ENCODE peak calls at places on chromosomes 6 and 20, in ten cellular contexts. S, G, A, K, U, Y, V, W, X and P are unnamed samples.

GRCh38 chr20:46179811-46180326 is 61.8 kb downstream of the CD40 start:
- DNase-seq in Y (no peak), X (no peak), V (no peak), A (no peak), W (no peak), G (no peak), K (no peak), S (no peak), U (no peak), P (no peak)

GRCh38 chr20:36306557-36307411 is 645 bp downstream of the DLGAP4 start:
- DNase-seq in U (no peak), X (no peak), A (no peak), G (no peak), S (no peak), W (no peak), V (no peak), K (no peak), Y (no peak), P (no peak)

GRCh38 chr6:24486065-24486464 is 3.3 kb downstream of the GPLD1 start:
- DNase-seq in Y (no peak), X (no peak), G (no peak), V (no peak), K (no peak), S (no peak), U (no peak), W (no peak), A (no peak), P (no peak)

GRCh38 chr20:10119336-10119735 is 84.5 kb downstream of the ANKEF1 start:
- DNase-seq in V (no peak), S (no peak), Y (no peak), G (no peak), A (peak), X (no peak), U (peak), K (no peak), W (no peak), P (no peak)

GRCh38 chr20:16661738-16662137 is 68.1 kb upstream of the SNRPB2 start:
- DNase-seq in X (no peak), G (no peak), A (no peak), S (no peak), V (peak), K (no peak), W (no peak), Y (no peak), U (no peak), P (no peak)

GRCh38 chr6:153493501-153493900 is 362.4 kb upstream of the RGS17 start:
- DNase-seq in S (no peak), Y (no peak), X (no peak), K (no peak), W (no peak), A (no peak), U (no peak), G (no peak), V (no peak), P (no peak)

GRCh38 chr6:96460052-96460700 is 61.4 kb upstream of the UFL1 start:
- DNase-seq in G (no peak), X (no peak), K (no peak), W (no peak), Y (no peak), V (peak), S (no peak), A (no peak), U (peak), P (peak)

GRCh38 chr6:27091661-27092315 is 155.7 kb upstream of the PRSS16 start:
- DNase-seq in G (no peak), W (no peak), Y (no peak), V (peak), S (peak), X (no peak), U (peak), K (peak), A (peak), P (no peak)

GRCh38 chr20:45880988-45881788 is at the start of gene ZSWIM1:
- DNase-seq in Y (peak), U (peak), K (peak), S (peak), V (peak), X (peak), W (peak), G (peak), A (peak), P (peak)

GRCh38 chr6:36094786-36095496 is 35.4 kb upstream of the MAPK13 start:
- DNase-seq in W (peak), Y (peak), S (peak), V (peak), A (peak), X (peak), K (peak), U (peak), G (peak), P (peak)

GRCh38 chr6:16836186-16836981 is 75.1 kb upstream of the ATXN1 start:
- DNase-seq in A (no peak), V (no peak), X (no peak), S (peak), K (no peak), Y (no peak), G (no peak), U (no peak), W (no peak), P (no peak)

GRCh38 chr6:18595774-18596528 is 208.8 kb downstream of the RNF144B start:
- DNase-seq in U (peak), V (peak), W (no peak), A (peak), X (peak), K (peak), S (peak), Y (peak), G (no peak), P (peak)

GRCh38 chr20:51383891-51384510 is 158.5 kb downstream of the NFATC2 start:
- DNase-seq in W (no peak), S (no peak), A (no peak), U (peak), Y (no peak), X (no peak), G (no peak), V (peak), K (no peak), P (no peak)

GRCh38 chr6:5091210-5091609 is 6.1 kb downstream of the PPP1R3G start:
- DNase-seq in V (no peak), K (no peak), U (no peak), S (no peak), X (no peak), A (no peak), G (no peak), Y (no peak), W (no peak), P (no peak)

GRCh38 chr6:57822896-57823358 is 505.5 kb downstream of the PRIM2 start:
- DNase-seq in K (no peak), Y (no peak), G (no peak), A (no peak), V (peak), U (no peak), W (no peak), S (no peak), X (no peak), P (no peak)

GRCh38 chr6:147001621-147002020 is 202.6 kb upstream of the STXBP5 start:
- DNase-seq in G (no peak), W (no peak), V (no peak), S (no peak), U (peak), K (no peak), A (no peak), X (no peak), Y (no peak), P (no peak)

GRCh38 chr6:148491638-148492210 is 149.1 kb downstream of the SASH1 start:
- DNase-seq in X (no peak), K (no peak), A (no peak), W (no peak), S (no peak), V (peak), G (no peak), Y (no peak), U (no peak), P (no peak)

GRCh38 chr6:157775376-157775775 is 47.7 kb upstream of the SNX9 start:
- DNase-seq in X (no peak), G (no peak), V (no peak), S (no peak), K (no peak), A (no peak), Y (no peak), W (no peak), U (no peak), P (no peak)

GRCh38 chr6:83815631-83816030 is 37.5 kb upstream of the RIPPLY2 start:
- DNase-seq in S (no peak), Y (no peak), K (no peak), X (no peak), G (no peak), U (peak), A (no peak), W (no peak), V (peak), P (no peak)

GRCh38 chr6:131602913-131603312 is 25.1 kb downstream of the MED23 start:
- DNase-seq in U (peak), G (no peak), W (no peak), X (no peak), K (peak), S (no peak), V (peak), A (no peak), Y (no peak), P (no peak)

GRCh38 chr6:139882977-139883728 is 508.7 kb upstream of the CITED2 start:
- DNase-seq in X (no peak), G (no peak), K (no peak), Y (no peak), W (no peak), U (no peak), V (peak), S (peak), A (peak), P (no peak)

GRCh38 chr6:119966484-119966883 is 616.9 kb upstream of the MAN1A1 start:
- DNase-seq in W (no peak), V (no peak), X (no peak), G (no peak), U (no peak), K (no peak), S (no peak), A (no peak), Y (no peak), P (no peak)

GRCh38 chr20:38833857-38834164 is 28.3 kb downstream of the PPP1R16B start:
- DNase-seq in G (no peak), S (no peak), Y (no peak), W (no peak), U (no peak), A (no peak), X (peak), V (no peak), K (no peak), P (no peak)

GRCh38 chr6:30981942-30982772 is 1.4 kb upstream of the MUC21 start:
- DNase-seq in W (no peak), K (no peak), X (no peak), A (no peak), V (peak), U (peak), Y (no peak), S (no peak), G (no peak), P (no peak)